ENCODE peak calls at places on chromosomes 2 and 18, in four cellular contexts. One of them, this sample, is unnamed.

GRCh38 chr2:241844831-241845578 is 13.7 kb downstream of the PDCD1 start:
- DNase-seq in brain microvascular endothelial cell: no peak
- DNase-seq in right lobe of liver: no peak
- DNase-seq in esophagus squamous epithelium: no peak
- DNase-seq in this sample: no peak

GRCh38 chr18:32548688-32549087 is 78.0 kb upstream of the GAREM1 start:
- DNase-seq in brain microvascular endothelial cell: no peak
- DNase-seq in right lobe of liver: no peak
- DNase-seq in esophagus squamous epithelium: no peak
- DNase-seq in this sample: no peak

GRCh38 chr18:35969676-35970075 is 2.8 kb upstream of the RMP24 start:
- DNase-seq in brain microvascular endothelial cell: no peak
- DNase-seq in right lobe of liver: no peak
- DNase-seq in esophagus squamous epithelium: no peak
- DNase-seq in this sample: no peak

GRCh38 chr2:151526572-151527090 is 116.9 kb downstream of the RIF1 start:
- DNase-seq in brain microvascular endothelial cell: no peak
- DNase-seq in right lobe of liver: no peak
- DNase-seq in esophagus squamous epithelium: no peak
- DNase-seq in this sample: no peak

GRCh38 chr2:231673348-231673770 is 35.0 kb upstream of the PTMA start:
- DNase-seq in brain microvascular endothelial cell: no peak
- DNase-seq in right lobe of liver: no peak
- DNase-seq in esophagus squamous epithelium: no peak
- DNase-seq in this sample: no peak

GRCh38 chr18:6960656-6961055 is 156.9 kb downstream of the LAMA1 start:
- DNase-seq in brain microvascular endothelial cell: peak; percentile 82
- DNase-seq in right lobe of liver: no peak
- DNase-seq in esophagus squamous epithelium: no peak
- DNase-seq in this sample: no peak

GRCh38 chr2:227106845-227107759 is 56.9 kb downstream of the COL4A4 start:
- DNase-seq in brain microvascular endothelial cell: peak; percentile 63
- DNase-seq in right lobe of liver: no peak
- DNase-seq in esophagus squamous epithelium: no peak
- DNase-seq in this sample: no peak

GRCh38 chr2:172096661-172097547 is 5.8 kb downstream of the DLX2 start:
- DNase-seq in brain microvascular endothelial cell: no peak
- DNase-seq in right lobe of liver: no peak
- DNase-seq in esophagus squamous epithelium: no peak
- DNase-seq in this sample: no peak

GRCh38 chr18:1177232-1177631 is 272.6 kb downstream of the ADCYAP1 start:
- DNase-seq in brain microvascular endothelial cell: no peak
- DNase-seq in right lobe of liver: no peak
- DNase-seq in esophagus squamous epithelium: no peak
- DNase-seq in this sample: no peak

GRCh38 chr2:3664925-3665324 is 6.9 kb downstream of the ALLC start:
- DNase-seq in brain microvascular endothelial cell: no peak
- DNase-seq in right lobe of liver: no peak
- DNase-seq in esophagus squamous epithelium: no peak
- DNase-seq in this sample: no peak

GRCh38 chr2:20557635-20558034 is 93.3 kb downstream of the HS1BP3 start:
- DNase-seq in brain microvascular endothelial cell: no peak
- DNase-seq in right lobe of liver: no peak
- DNase-seq in esophagus squamous epithelium: no peak
- DNase-seq in this sample: no peak

GRCh38 chr2:235088608-235089020 is 136.8 kb downstream of the SH3BP4 start:
- DNase-seq in brain microvascular endothelial cell: no peak
- DNase-seq in right lobe of liver: no peak
- DNase-seq in esophagus squamous epithelium: no peak
- DNase-seq in this sample: no peak
- H3K4me3 ChIP-seq in brain microvascular endothelial cell: no peak overlapping the region
- H3K4me3 ChIP-seq in right lobe of liver: no peak overlapping the region
- H3K4me3 ChIP-seq in esophagus squamous epithelium: no peak overlapping the region
- H3K4me3 ChIP-seq in this sample: no peak overlapping the region

GRCh38 chr2:233303252-233303651 is 4.4 kb upstream of the SAG start:
- DNase-seq in brain microvascular endothelial cell: no peak
- DNase-seq in right lobe of liver: no peak
- DNase-seq in esophagus squamous epithelium: no peak
- DNase-seq in this sample: no peak
- TF ChIP-seq CTCF in brain microvascular endothelial cell: no peak
- TF ChIP-seq CTCF in right lobe of liver: no peak
- TF ChIP-seq CTCF in esophagus squamous epithelium: no peak
- TF ChIP-seq CTCF in this sample: no peak

GRCh38 chr2:10787176-10787968 is 25.2 kb downstream of the PDIA6 start:
- DNase-seq in brain microvascular endothelial cell: no peak
- DNase-seq in right lobe of liver: no peak
- DNase-seq in esophagus squamous epithelium: no peak
- DNase-seq in this sample: no peak
- H3K36me3 ChIP-seq in brain microvascular endothelial cell: peaks cover 86% of the 10 kb centered on the region
- H3K36me3 ChIP-seq in right lobe of liver: peaks cover 29% of the 10 kb centered on the region
- H3K36me3 ChIP-seq in esophagus squamous epithelium: peaks cover 100% of the 10 kb centered on the region
- H3K36me3 ChIP-seq in this sample: peaks cover 99% of the 10 kb centered on the region

GRCh38 chr18:2654105-2654827 is 1.3 kb upstream of the SMCHD1 start:
- DNase-seq in brain microvascular endothelial cell: no peak
- DNase-seq in right lobe of liver: no peak
- DNase-seq in esophagus squamous epithelium: no peak
- DNase-seq in this sample: no peak
- H3K4me3 ChIP-seq in brain microvascular endothelial cell: peak overlapping the region; percentile 93
- H3K4me3 ChIP-seq in right lobe of liver: peak overlapping the region; percentile 88
- H3K4me3 ChIP-seq in esophagus squamous epithelium: peak overlapping the region; percentile 93
- H3K4me3 ChIP-seq in this sample: peak overlapping the region; percentile 62

GRCh38 chr2:100178085-100178788 is 35.8 kb upstream of the AFF3 start:
- DNase-seq in brain microvascular endothelial cell: peak; percentile 74
- DNase-seq in right lobe of liver: no peak
- DNase-seq in esophagus squamous epithelium: no peak
- DNase-seq in this sample: no peak
- TF ChIP-seq CTCF in brain microvascular endothelial cell: peak; percentile 71
- TF ChIP-seq CTCF in right lobe of liver: peak; percentile 39
- TF ChIP-seq CTCF in esophagus squamous epithelium: no peak
- TF ChIP-seq CTCF in this sample: no peak

GRCh38 chr2:86049529-86049928 is 56.2 kb downstream of the POLR1A start:
- DNase-seq in brain microvascular endothelial cell: no peak
- DNase-seq in right lobe of liver: peak; percentile 7
- DNase-seq in esophagus squamous epithelium: no peak
- DNase-seq in this sample: no peak

GRCh38 chr2:86048888-86049287 is 56.8 kb downstream of the POLR1A start:
- DNase-seq in brain microvascular endothelial cell: no peak
- DNase-seq in right lobe of liver: peak; percentile 3
- DNase-seq in esophagus squamous epithelium: no peak
- DNase-seq in this sample: no peak

GRCh38 chr2:86046985-86047384 is 58.7 kb downstream of the POLR1A start:
- DNase-seq in brain microvascular endothelial cell: no peak
- DNase-seq in right lobe of liver: no peak
- DNase-seq in esophagus squamous epithelium: no peak
- DNase-seq in this sample: no peak

GRCh38 chr2:86048383-86048701 is 57.3 kb downstream of the POLR1A start:
- DNase-seq in brain microvascular endothelial cell: no peak
- DNase-seq in right lobe of liver: no peak
- DNase-seq in esophagus squamous epithelium: no peak
- DNase-seq in this sample: no peak

GRCh38 chr2:86047575-86048382 is 57.9 kb downstream of the POLR1A start:
- DNase-seq in brain microvascular endothelial cell: no peak
- DNase-seq in right lobe of liver: no peak
- DNase-seq in esophagus squamous epithelium: no peak
- DNase-seq in this sample: peak; percentile 9
- H3K36me3 ChIP-seq in brain microvascular endothelial cell: peaks cover 92% of the 10 kb centered on the region
- H3K36me3 ChIP-seq in right lobe of liver: peaks cover 3% of the 10 kb centered on the region
- H3K36me3 ChIP-seq in esophagus squamous epithelium: peaks cover 100% of the 10 kb centered on the region
- H3K36me3 ChIP-seq in this sample: peaks cover 89% of the 10 kb centered on the region